ENCODE peak calls at places on chromosomes 16 and 17, in eight cellular contexts. E is psoas muscle, D is LHCN-M2, Q is BE2C, B is foreskin fibroblast, T is astrocyte of the hippocampus, G is D341Med, F is NCI-H1105 treated with DMSO at 0.1 percent for 48 hours. N is an unnamed sample.

GRCh38 chr16:88835383-88835782 is 21.4 kb downstream of the GALNS start:
- DNase-seq in E (no peak), D (no peak), Q (no peak), B (no peak), T (peak), G (no peak), F (no peak), N (peak)

GRCh38 chr17:48594412-48595106 is 980 bp upstream of the HOXB5 start:
- DNase-seq in E (no peak), D (no peak), Q (no peak), B (no peak), T (peak), G (no peak), F (no peak), N (no peak)

GRCh38 chr16:81710596-81710995 is 68.5 kb upstream of the PLCG2 start:
- DNase-seq in E (no peak), D (no peak), Q (no peak), B (no peak), T (no peak), G (no peak), F (no peak), N (no peak)

GRCh38 chr17:50893183-50893993 is 27.2 kb upstream of the TOB1 start:
- DNase-seq in E (no peak), D (no peak), Q (no peak), B (peak), T (peak), G (no peak), F (no peak), N (no peak)

GRCh38 chr17:35795007-35795870 is at the start of gene MMP28:
- DNase-seq in E (peak), D (no peak), Q (peak), B (peak), T (peak), G (peak), F (peak), N (peak)

GRCh38 chr17:47860396-47860795 is 9.4 kb upstream of the SP6 start:
- DNase-seq in E (no peak), D (no peak), Q (no peak), B (no peak), T (no peak), G (no peak), F (no peak), N (no peak)

GRCh38 chr17:66951605-66951953 is 12.9 kb upstream of the CACNG4 start:
- DNase-seq in E (no peak), D (no peak), Q (no peak), B (no peak), T (no peak), G (no peak), F (no peak), N (no peak)

GRCh38 chr16:2967211-2967631 is 1.9 kb upstream of the PAQR4 start:
- DNase-seq in E (no peak), D (no peak), Q (no peak), B (no peak), T (no peak), G (no peak), F (no peak), N (no peak)

GRCh38 chr16:69494993-69495392 is 70.6 kb downstream of the CYB5B start:
- DNase-seq in E (no peak), D (peak), Q (peak), B (no peak), T (no peak), G (no peak), F (no peak), N (no peak)